ENCODE peak calls at places on chromosomes 7 and 10, in five cellular contexts. R is OCI-LY7, P is fibroblast of pulmonary artery, Z is IMR-90, Q is foreskin fibroblast. I is an unnamed sample.

GRCh38 chr7:22730921-22731654 is 4.1 kb downstream of the IL6 start:
- DNase-seq in R (no peak), P (peak), Z (peak), Q (peak), I (peak)

GRCh38 chr7:24756545-24756988 is 697 bp downstream of the GSDME start:
- DNase-seq in R (no peak), P (no peak), Z (peak), Q (peak), I (no peak)

GRCh38 chr10:4677296-4678021 is 148.5 kb upstream of the AKR1E2 start:
- DNase-seq in R (no peak), P (peak), Z (peak), Q (peak), I (peak)

GRCh38 chr7:138797715-138798320 is at the start of the genes ATP6V0A4 and TMEM213:
- DNase-seq in R (no peak), P (no peak), Z (no peak), Q (no peak), I (no peak)

GRCh38 chr10:122657255-122657654 is 42.4 kb downstream of the C10orf120 start:
- DNase-seq in R (no peak), P (no peak), Z (no peak), Q (no peak), I (no peak)

GRCh38 chr10:35056686-35057085 is 33.5 kb downstream of the CUL2 start:
- DNase-seq in R (no peak), P (no peak), Z (no peak), Q (no peak), I (no peak)

GRCh38 chr10:116271593-116272496 is 1.2 kb downstream of the GFRA1 start:
- DNase-seq in R (no peak), P (no peak), Z (peak), Q (no peak), I (no peak)

GRCh38 chr10:103671561-103671960 is 178.1 kb downstream of the NEURL1 start:
- DNase-seq in R (no peak), P (no peak), Z (no peak), Q (no peak), I (no peak)

GRCh38 chr10:98846787-98847186 is 388.9 kb downstream of the HPSE2 start:
- DNase-seq in R (no peak), P (no peak), Z (no peak), Q (no peak), I (no peak)

GRCh38 chr10:51001587-51001986 is 72.7 kb upstream of the PRKG1 start:
- DNase-seq in R (peak), P (peak), Z (no peak), Q (no peak), I (no peak)

GRCh38 chr7:356087-356486 is 66.1 kb downstream of the FOXL3 start:
- DNase-seq in R (no peak), P (no peak), Z (no peak), Q (no peak), I (peak)

GRCh38 chr7:155577509-155577905 is 31.1 kb upstream of the CNPY1 start:
- DNase-seq in R (no peak), P (no peak), Z (no peak), Q (no peak), I (no peak)

GRCh38 chr10:121303273-121303890 is 294.9 kb downstream of the FGFR2 start:
- DNase-seq in R (no peak), P (no peak), Z (no peak), Q (no peak), I (no peak)

GRCh38 chr7:11374629-11375028 is 401.0 kb downstream of the PHF14 start:
- DNase-seq in R (no peak), P (no peak), Z (no peak), Q (no peak), I (no peak)

GRCh38 chr7:92731327-92732063 is 104.9 kb downstream of the CDK6 start:
- DNase-seq in R (peak), P (peak), Z (peak), Q (no peak), I (peak)

GRCh38 chr10:92573091-92573797 is 649 bp downstream of the IDE start:
- DNase-seq in R (peak), P (peak), Z (peak), Q (peak), I (peak)

GRCh38 chr10:76729804-76730203 is 907.8 kb downstream of the KCNMA1 start:
- DNase-seq in R (no peak), P (no peak), Z (no peak), Q (no peak), I (no peak)

GRCh38 chr7:88205179-88205578 is 14.7 kb downstream of the SRI start:
- DNase-seq in R (no peak), P (no peak), Z (no peak), Q (no peak), I (no peak)

GRCh38 chr10:17668435-17669184 is 24.7 kb downstream of the STAM start:
- DNase-seq in R (no peak), P (no peak), Z (no peak), Q (no peak), I (no peak)

GRCh38 chr7:78039791-78040776 is 241.5 kb downstream of the PHTF2 start:
- DNase-seq in R (peak), P (peak), Z (no peak), Q (no peak), I (no peak)

GRCh38 chr10:95333997-95334792 is 43.4 kb upstream of the PDLIM1 start:
- DNase-seq in R (no peak), P (peak), Z (peak), Q (peak), I (peak)

GRCh38 chr7:31811650-31812461 is 124.8 kb downstream of the PPP1R17 start:
- DNase-seq in R (no peak), P (peak), Z (peak), Q (peak), I (peak)

GRCh38 chr10:103890194-103890658 is 27.8 kb downstream of the STN1 start:
- DNase-seq in R (no peak), P (peak), Z (peak), Q (no peak), I (peak)

GRCh38 chr7:35253680-35254495 is at the start of gene TBX20:
- DNase-seq in R (peak), P (peak), Z (peak), Q (peak), I (peak)

GRCh38 chr10:90326498-90327267 is 531.2 kb downstream of the HTR7 start:
- DNase-seq in R (no peak), P (peak), Z (peak), Q (peak), I (peak)

GRCh38 chr10:131748191-131748590 is 152.6 kb upstream of the PPP2R2D start:
- DNase-seq in R (no peak), P (no peak), Z (no peak), Q (no peak), I (no peak)

GRCh38 chr7:78326870-78327269 is 528.3 kb downstream of the PHTF2 start:
- DNase-seq in R (no peak), P (no peak), Z (peak), Q (peak), I (no peak)

GRCh38 chr7:123126171-123126570 is 73.6 kb downstream of the SLC13A1 start:
- DNase-seq in R (no peak), P (no peak), Z (no peak), Q (no peak), I (no peak)

GRCh38 chr7:3493499-3493898 is 192.4 kb downstream of the SDK1 start:
- DNase-seq in R (no peak), P (peak), Z (peak), Q (peak), I (peak)

GRCh38 chr10:14200645-14201534 is 129.8 kb downstream of the FRMD4A start:
- DNase-seq in R (no peak), P (no peak), Z (peak), Q (no peak), I (no peak)

GRCh38 chr7:66182920-66183319 is 22.2 kb upstream of the TPST1 start:
- DNase-seq in R (no peak), P (no peak), Z (no peak), Q (no peak), I (no peak)
- TF ChIP-seq CTCF in R (no peak), P (no peak), Z (no peak), Q (no peak), I (no peak)

GRCh38 chr7:140541513-140542192 is 62.3 kb upstream of the MKRN1 start:
- DNase-seq in R (no peak), P (peak), Z (peak), Q (peak), I (peak)
- H3K4me3 ChIP-seq in R (no peak), P (peak), Z (no peak), Q (no peak), I (no peak)

GRCh38 chr7:69723663-69724062 is 125.4 kb downstream of the AUTS2 start:
- DNase-seq in R (no peak), P (no peak), Z (no peak), Q (no peak), I (no peak)
- TF ChIP-seq CTCF in R (no peak), P (no peak), Z (no peak), Q (no peak), I (no peak)

GRCh38 chr7:6691103-6691502 is 15.6 kb downstream of the ZNF12 start:
- DNase-seq in R (no peak), P (no peak), Z (no peak), Q (no peak), I (no peak)
- H3K4me3 ChIP-seq in R (no peak), P (no peak), Z (no peak), Q (no peak), I (no peak)

DNA sequence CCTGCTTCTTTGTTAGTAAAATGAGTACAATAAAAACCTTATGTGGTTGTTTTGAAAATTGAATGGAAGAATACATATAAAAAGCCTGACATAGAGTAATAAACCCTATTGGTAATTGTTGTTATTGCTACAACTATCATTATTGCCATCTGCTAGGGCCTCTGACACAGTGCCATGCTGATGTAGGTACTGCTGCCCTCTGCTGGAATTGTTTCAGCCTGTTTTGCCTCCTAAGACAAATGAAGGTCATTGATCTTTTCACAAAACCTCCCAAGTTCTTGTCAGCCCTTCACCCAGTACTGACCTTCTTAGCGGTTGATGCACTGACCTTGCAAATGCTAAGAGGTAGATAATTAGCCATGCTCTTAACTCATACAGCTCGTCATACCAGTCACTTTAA is 975.3 kb downstream of the SORCS1 start:
- DNase-seq in R (peak), P (peak), Z (no peak), Q (no peak), I (peak)
- TF ChIP-seq CTCF in R (peak), P (peak), Z (peak), Q (peak), I (peak)